ENCODE peak calls at places on chromosomes 12 and 14, in four cellular contexts. S is psoas muscle, J is thoracic aorta, Z is epithelial cell of esophagus. Q is an unnamed sample.

GRCh38 chr14:58395815-58396626 is at the start of gene TOMM20L:
- DNase-seq in S (peak), J (peak), Z (peak), Q (peak)

GRCh38 chr12:113432976-113433375 is 10.8 kb downstream of the SDSL start:
- DNase-seq in S (no peak), J (no peak), Z (no peak), Q (no peak)

GRCh38 chr14:68449565-68450295 is 343.1 kb downstream of the ZFP36L1 start:
- DNase-seq in S (no peak), J (no peak), Z (no peak), Q (no peak)

GRCh38 chr14:58535084-58535483 is 102.7 kb upstream of the DACT1 start:
- DNase-seq in S (no peak), J (no peak), Z (no peak), Q (no peak)

GRCh38 chr14:104889374-104889755 is 24.3 kb downstream of the CEP170B start:
- DNase-seq in S (peak), J (no peak), Z (no peak), Q (no peak)

GRCh38 chr14:93343266-93343665 is 3.7 kb upstream of the COX8C start:
- DNase-seq in S (no peak), J (no peak), Z (no peak), Q (no peak)

GRCh38 chr14:79583738-79584405 is 627.4 kb downstream of the DIO2 start:
- DNase-seq in S (no peak), J (no peak), Z (peak), Q (no peak)

GRCh38 chr12:65432606-65433005 is 154.1 kb downstream of the MSRB3 start:
- DNase-seq in S (no peak), J (no peak), Z (no peak), Q (no peak)

GRCh38 chr12:126944684-126945083 is 1322.3 kb upstream of the TMEM132C start:
- DNase-seq in S (no peak), J (no peak), Z (no peak), Q (no peak)

GRCh38 chr14:65880507-65880906 is 468.0 kb downstream of the FUT8 start:
- DNase-seq in S (no peak), J (no peak), Z (peak), Q (no peak)

GRCh38 chr12:11630046-11630706 is 19.3 kb upstream of the ETV6 start:
- DNase-seq in S (no peak), J (no peak), Z (no peak), Q (no peak)

GRCh38 chr12:80553316-80553715 is 109.3 kb downstream of the PTPRQ start:
- DNase-seq in S (no peak), J (no peak), Z (peak), Q (no peak)

GRCh38 chr14:64763089-64763782 is 59.0 kb downstream of the PLEKHG3 start:
- DNase-seq in S (no peak), J (no peak), Z (no peak), Q (no peak)

GRCh38 chr14:64763801-64764511 is 59.7 kb downstream of the PLEKHG3 start:
- DNase-seq in S (no peak), J (no peak), Z (peak), Q (no peak)

GRCh38 chr14:64765740-64766302 is 61.6 kb downstream of the PLEKHG3 start:
- DNase-seq in S (no peak), J (no peak), Z (no peak), Q (no peak)

GRCh38 chr14:64766430-64767151 is 62.4 kb downstream of the PLEKHG3 start:
- DNase-seq in S (no peak), J (no peak), Z (peak), Q (no peak)

GRCh38 chr14:64764641-64765520 is 60.7 kb downstream of the PLEKHG3 start:
- DNase-seq in S (peak), J (no peak), Z (peak), Q (peak)
- H3K4me3 ChIP-seq in S (peak), J (peak), Z (no peak), Q (no peak)

GRCh38 chr12:44589697-44590096 is 286.4 kb downstream of the NELL2 start:
- DNase-seq in S (no peak), J (no peak), Z (peak), Q (no peak)
- TF ChIP-seq CTCF in S (no peak), J (no peak), Z (no peak), Q (no peak)

GRCh38 chr12:115840159-115840558 is 437.3 kb downstream of the MED13L start:
- DNase-seq in S (no peak), J (no peak), Z (peak), Q (no peak)

GRCh38 chr12:115833704-115834103 is 443.8 kb downstream of the MED13L start:
- DNase-seq in S (no peak), J (no peak), Z (no peak), Q (no peak)

GRCh38 chr12:115838952-115839351 is 438.5 kb downstream of the MED13L start:
- DNase-seq in S (no peak), J (no peak), Z (no peak), Q (no peak)

GRCh38 chr12:115837220-115837619 is 440.3 kb downstream of the MED13L start:
- DNase-seq in S (no peak), J (no peak), Z (no peak), Q (no peak)

DNA sequence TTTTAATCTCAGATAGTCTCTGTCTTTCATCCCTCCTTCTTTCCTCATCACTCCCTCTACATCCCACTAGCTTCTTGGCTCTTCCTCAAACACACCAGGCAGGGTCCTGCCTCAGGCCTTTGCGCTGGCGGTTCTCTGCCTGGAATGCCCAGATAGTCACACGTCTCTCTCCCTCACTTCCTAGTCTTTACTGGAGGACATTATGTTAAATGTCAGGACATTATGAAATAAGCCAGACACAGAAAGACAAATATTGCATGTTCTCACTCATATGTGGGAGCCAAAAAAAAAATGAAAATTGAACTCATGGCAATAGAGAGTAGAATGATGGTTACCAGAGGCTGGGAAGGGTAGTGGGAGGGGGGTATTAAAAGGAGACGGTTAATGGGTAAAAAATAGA is 442.0 kb downstream of the MED13L start:
- DNase-seq in S (no peak), J (no peak), Z (no peak), Q (no peak)
- H3K4me3 ChIP-seq in S (no peak), J (no peak), Z (no peak), Q (no peak)

GRCh38 chr14:32011225-32011624 is 65.9 kb upstream of the ARHGAP5 start:
- DNase-seq in S (no peak), J (no peak), Z (no peak), Q (no peak)
- TF ChIP-seq CTCF in S (no peak), J (no peak), Z (no peak), Q (no peak)

GRCh38 chr12:32477714-32478113 is 78.4 kb downstream of the FGD4 start:
- DNase-seq in S (no peak), J (no peak), Z (no peak), Q (no peak)

GRCh38 chr12:32478166-32478565 is 78.8 kb downstream of the FGD4 start:
- DNase-seq in S (no peak), J (no peak), Z (no peak), Q (no peak)

GRCh38 chr12:32476446-32476845 is 77.1 kb downstream of the FGD4 start:
- DNase-seq in S (no peak), J (no peak), Z (peak), Q (no peak)

GRCh38 chr12:32482226-32482625 is 82.9 kb downstream of the FGD4 start:
- DNase-seq in S (no peak), J (no peak), Z (no peak), Q (no peak)

GRCh38 chr12:32478858-32479257 is 79.5 kb downstream of the FGD4 start:
- DNase-seq in S (no peak), J (no peak), Z (no peak), Q (no peak)
- H3K4me3 ChIP-seq in S (no peak), J (no peak), Z (no peak), Q (no peak)